ENCODE peak calls at places on chromosome 15, in ten cellular contexts. I, X, M, H, D, Q, N, G, K and Z are unnamed samples. For H3K27me3, the result is how much of the 10 kb centered on the place peaks cover.

GRCh38 chr15:86915811-86916331 is 836.2 kb downstream of the AGBL1 start:
- DNase-seq in I (peak), X (no peak), M (peak), H (no peak), D (no peak), Q (no peak), N (peak), G (no peak), K (peak), Z (peak)

GRCh38 chr15:33022629-33023028 is 171.9 kb downstream of the FMN1 start:
- DNase-seq in I (peak), X (peak), M (peak), H (no peak), D (no peak), Q (no peak), N (no peak), G (no peak), K (peak), Z (no peak)

GRCh38 chr15:92391640-92392039 is 2.0 kb upstream of the ST8SIA2 start:
- DNase-seq in I (peak), X (no peak), M (peak), H (no peak), D (no peak), Q (no peak), N (no peak), G (no peak), K (peak), Z (no peak)

GRCh38 chr15:39417351-39417750 is 163.5 kb upstream of the THBS1 start:
- DNase-seq in I (no peak), X (no peak), M (no peak), H (no peak), D (no peak), Q (no peak), N (no peak), G (no peak), K (no peak), Z (no peak)

GRCh38 chr15:39323706-39324105 is 257.2 kb upstream of the THBS1 start:
- DNase-seq in I (no peak), X (no peak), M (no peak), H (no peak), D (no peak), Q (no peak), N (no peak), G (no peak), K (no peak), Z (no peak)

GRCh38 chr15:30905821-30906220 is 2.1 kb downstream of the FAN1 start:
- DNase-seq in I (peak), X (peak), M (no peak), H (no peak), D (no peak), Q (no peak), N (no peak), G (no peak), K (no peak), Z (no peak)

GRCh38 chr15:48556159-48556897 is 89.2 kb downstream of the FBN1 start:
- DNase-seq in I (peak), X (no peak), M (no peak), H (no peak), D (no peak), Q (no peak), N (no peak), G (no peak), K (peak), Z (no peak)

GRCh38 chr15:72340366-72340765 is 20.4 kb upstream of the CELF6 start:
- DNase-seq in I (peak), X (no peak), M (peak), H (no peak), D (no peak), Q (no peak), N (no peak), G (no peak), K (peak), Z (no peak)

GRCh38 chr15:51982013-51982769 is 10.6 kb upstream of the LEO1 start:
- DNase-seq in I (peak), X (peak), M (peak), H (no peak), D (peak), Q (no peak), N (no peak), G (peak), K (peak), Z (no peak)

GRCh38 chr15:45087513-45087912 is 26.5 kb downstream of the DUOX2 start:
- DNase-seq in I (no peak), X (no peak), M (no peak), H (no peak), D (no peak), Q (no peak), N (no peak), G (no peak), K (no peak), Z (no peak)

GRCh38 chr15:95742836-95743235 is 587.7 kb upstream of the NR2F2 start:
- DNase-seq in I (no peak), X (no peak), M (no peak), H (no peak), D (no peak), Q (peak), N (no peak), G (no peak), K (peak), Z (no peak)

GRCh38 chr15:84798436-84798946 is 18.7 kb upstream of the ALPK3 start:
- DNase-seq in I (no peak), X (no peak), M (no peak), H (peak), D (no peak), Q (no peak), N (no peak), G (no peak), K (no peak), Z (no peak)

GRCh38 chr15:75836953-75837321 is 6.3 kb upstream of the UBE2Q2 start:
- DNase-seq in I (peak), X (no peak), M (peak), H (no peak), D (peak), Q (no peak), N (no peak), G (peak), K (peak), Z (peak)

GRCh38 chr15:100723323-100723801 is 121.0 kb downstream of the ASB7 start:
- DNase-seq in I (no peak), X (peak), M (no peak), H (no peak), D (no peak), Q (no peak), N (no peak), G (peak), K (no peak), Z (no peak)

GRCh38 chr15:76866008-76866407 is 39.1 kb downstream of the SCAPER start:
- DNase-seq in I (peak), X (no peak), M (peak), H (no peak), D (no peak), Q (no peak), N (no peak), G (no peak), K (peak), Z (no peak)

DNA sequence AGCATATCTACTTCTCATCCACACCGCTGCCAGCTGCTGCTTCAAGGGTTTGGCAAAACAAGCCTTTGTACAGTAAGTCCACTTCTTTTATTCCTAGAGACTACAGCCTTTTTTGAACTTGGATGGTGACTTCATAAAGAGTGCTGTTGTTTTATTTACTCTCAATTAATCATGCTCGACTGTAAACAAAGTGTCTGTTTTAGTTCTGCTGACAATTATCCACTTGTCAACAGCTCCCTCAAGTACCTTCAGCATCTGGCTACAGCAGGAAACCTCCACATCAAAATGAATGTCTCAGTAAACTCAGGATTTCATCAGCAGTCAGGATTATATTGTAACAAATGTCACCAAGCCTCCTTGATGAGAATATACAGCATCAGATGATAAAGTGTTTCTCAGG is 12.2 kb upstream of the FOXB1 start:
- DNase-seq in I (no peak), X (no peak), M (no peak), H (no peak), D (no peak), Q (no peak), N (no peak), G (no peak), K (no peak), Z (no peak)
- H3K27me3 ChIP-seq in I (under half), X (under half), M (under half), H (half or more), D (under half), Q (under half), N (half or more), G (under half), K (half or more), Z (under half)

GRCh38 chr15:70422342-70422741 is 324.6 kb upstream of the TLE3 start:
- DNase-seq in I (no peak), X (no peak), M (no peak), H (no peak), D (no peak), Q (no peak), N (no peak), G (no peak), K (no peak), Z (no peak)
- H3K27me3 ChIP-seq in I (half or more), X (under half), M (under half), H (under half), D (under half), Q (under half), N (under half), G (under half), K (half or more), Z (under half)

GRCh38 chr15:78624651-78625590 is 4.1 kb upstream of the CHRNA3 start:
- DNase-seq in I (no peak), X (no peak), M (no peak), H (no peak), D (no peak), Q (no peak), N (no peak), G (no peak), K (no peak), Z (no peak)
- H3K27me3 ChIP-seq in I (half or more), X (under half), M (under half), H (half or more), D (under half), Q (under half), N (under half), G (under half), K (half or more), Z (under half)

GRCh38 chr15:57340673-57341259 is 35.5 kb upstream of the CGNL1 start:
- DNase-seq in I (peak), X (peak), M (peak), H (no peak), D (peak), Q (peak), N (peak), G (no peak), K (peak), Z (no peak)

GRCh38 chr15:57344282-57344681 is 32.0 kb upstream of the CGNL1 start:
- DNase-seq in I (no peak), X (no peak), M (no peak), H (no peak), D (no peak), Q (no peak), N (no peak), G (no peak), K (no peak), Z (no peak)

GRCh38 chr15:57345584-57345983 is 30.7 kb upstream of the CGNL1 start:
- DNase-seq in I (no peak), X (no peak), M (no peak), H (no peak), D (no peak), Q (no peak), N (no peak), G (no peak), K (no peak), Z (no peak)

GRCh38 chr15:57343526-57343925 is 32.8 kb upstream of the CGNL1 start:
- DNase-seq in I (no peak), X (no peak), M (no peak), H (no peak), D (no peak), Q (no peak), N (no peak), G (no peak), K (no peak), Z (no peak)

GRCh38 chr15:57343018-57343417 is 33.3 kb upstream of the CGNL1 start:
- DNase-seq in I (no peak), X (no peak), M (no peak), H (no peak), D (no peak), Q (no peak), N (no peak), G (no peak), K (no peak), Z (no peak)
- H3K27me3 ChIP-seq in I (under half), X (under half), M (under half), H (under half), D (under half), Q (under half), N (under half), G (under half), K (under half), Z (under half)

DNA sequence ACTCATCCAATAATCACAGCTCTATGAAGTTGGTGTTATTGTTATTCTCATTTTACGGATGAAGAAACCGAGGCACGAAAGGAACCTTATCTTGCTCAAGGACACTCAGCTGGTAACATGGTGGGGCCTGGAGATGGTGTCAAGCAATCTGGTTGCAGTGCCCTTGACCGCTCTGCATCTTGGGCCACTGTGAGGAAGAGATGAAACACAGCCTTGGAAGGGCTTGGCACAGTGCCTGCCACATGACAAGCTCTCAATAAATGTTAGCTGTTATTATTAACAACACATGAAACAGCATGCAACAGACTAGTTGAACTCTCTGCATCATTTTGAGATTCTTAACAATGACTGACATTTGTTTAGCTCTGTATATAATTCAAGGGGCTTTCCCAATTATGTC is 10.1 kb upstream of the ITGA11 start:
- DNase-seq in I (peak), X (peak), M (peak), H (no peak), D (no peak), Q (no peak), N (no peak), G (no peak), K (peak), Z (no peak)
- H3K27me3 ChIP-seq in I (under half), X (under half), M (under half), H (under half), D (under half), Q (under half), N (under half), G (under half), K (under half), Z (under half)